ENCODE peak calls at places on chromosomes 1 and 21, in five cellular contexts. U is mucosa of gallbladder, F is midbrain, W is cardiac muscle cell, E is Calu3. S is an unnamed sample.

GRCh38 chr1:182601416-182601786 is 2.8 kb downstream of the RGS16 start:
- DNase-seq in F (peak), W (peak), E (peak), U (peak), S (peak)

GRCh38 chr1:101055623-101056022 is 30.0 kb upstream of the DPH5 start:
- DNase-seq in F (no peak), W (no peak), E (no peak), U (no peak), S (no peak)

GRCh38 chr1:189429610-189430009 is 1048.1 kb downstream of the BRINP3 start:
- DNase-seq in U (no peak), W (peak), E (peak), F (no peak), S (no peak)

GRCh38 chr1:38068220-38068979 is 21.8 kb upstream of the POU3F1 start:
- DNase-seq in U (no peak), F (no peak), W (no peak), E (no peak), S (no peak)

GRCh38 chr21:36113647-36114428 is 21.0 kb upstream of the CBR3 start:
- DNase-seq in W (no peak), E (peak), F (no peak), U (peak), S (peak)

GRCh38 chr1:228958121-228958520 is 222.8 kb downstream of the RHOU start:
- DNase-seq in E (no peak), U (no peak), W (no peak), F (no peak), S (no peak)

GRCh38 chr1:182955596-182956588 is 2.9 kb upstream of the SHCBP1L start:
- DNase-seq in F (no peak), E (no peak), U (no peak), W (no peak), S (no peak)

GRCh38 chr21:46152939-46153258 is 2.5 kb downstream of the FTCD start:
- DNase-seq in E (no peak), F (no peak), W (no peak), U (no peak), S (no peak)

GRCh38 chr1:63835075-63835633 is 61.3 kb downstream of the ROR1 start:
- DNase-seq in F (no peak), W (no peak), U (no peak), E (no peak), S (no peak)

GRCh38 chr21:38349111-38349746 is 92.4 kb downstream of the KCNJ15 start:
- DNase-seq in E (no peak), U (no peak), F (no peak), W (no peak), S (no peak)

GRCh38 chr1:192488058-192488457 is 87.5 kb upstream of the RGS1 start:
- DNase-seq in U (no peak), F (no peak), W (no peak), E (no peak), S (no peak)

GRCh38 chr1:2921970-2922686 is 99.1 kb upstream of the ACTRT2 start:
- DNase-seq in W (no peak), F (peak), U (no peak), E (peak), S (peak)

GRCh38 chr1:222370911-222371717 is 176.8 kb downstream of the HHIPL2 start:
- DNase-seq in W (no peak), U (no peak), E (no peak), F (no peak), S (no peak)

GRCh38 chr1:5983361-5984103 is 8.7 kb downstream of the NPHP4 start:
- DNase-seq in W (no peak), U (no peak), E (no peak), F (no peak), S (no peak)

GRCh38 chr1:198498881-198499280 is 41.6 kb downstream of the ATP6V1G3 start:
- DNase-seq in U (no peak), E (peak), F (no peak), W (no peak), S (no peak)

GRCh38 chr1:230270185-230270939 is 155.8 kb downstream of the PGBD5 start:
- DNase-seq in W (no peak), F (no peak), U (no peak), E (no peak), S (no peak)

GRCh38 chr1:226549094-226549936 is 751 bp downstream of the STUM start:
- DNase-seq in W (no peak), E (no peak), F (no peak), U (no peak), S (peak)

GRCh38 chr1:86067626-86068025 is 88.9 kb downstream of the COL24A1 start:
- DNase-seq in F (no peak), U (no peak), E (no peak), W (no peak), S (no peak)

GRCh38 chr1:164644774-164645634 is 86.0 kb downstream of the PBX1 start:
- DNase-seq in U (no peak), E (peak), W (no peak), F (no peak), S (no peak)

GRCh38 chr1:180923024-180923841 is 10.5 kb downstream of the KIAA1614 start:
- DNase-seq in U (no peak), F (no peak), W (peak), E (no peak), S (no peak)

S was measured in left colon.